ENCODE peak calls at places on chromosomes 2 and 18, in four cellular contexts. One of them, this sample, is unnamed.

GRCh38 chr2:38038682-38039081 is 37.3 kb downstream of the CYP1B1 start:
- DNase-seq in psoas muscle: no peak
- DNase-seq in AG04449: no peak
- DNase-seq in colonic mucosa: no peak
- DNase-seq in this sample: no peak

GRCh38 chr2:39697480-39697879 is 31.8 kb downstream of the TMEM178A start:
- DNase-seq in psoas muscle: no peak
- DNase-seq in colonic mucosa: no peak
- DNase-seq in AG04449: no peak
- DNase-seq in this sample: no peak

GRCh38 chr2:232624554-232624842 is 8.9 kb upstream of the EFHD1 start:
- DNase-seq in psoas muscle: no peak
- DNase-seq in AG04449: no peak
- DNase-seq in colonic mucosa: no peak
- DNase-seq in this sample: no peak

GRCh38 chr2:70735065-70735464 is 32.9 kb downstream of the ADD2 start:
- DNase-seq in AG04449: no peak
- DNase-seq in colonic mucosa: no peak
- DNase-seq in psoas muscle: no peak
- DNase-seq in this sample: no peak

GRCh38 chr2:239532859-239533258 is 132.0 kb upstream of the HDAC4 start:
- DNase-seq in AG04449: no peak
- DNase-seq in colonic mucosa: no peak
- DNase-seq in psoas muscle: no peak
- DNase-seq in this sample: no peak

GRCh38 chr2:9641641-9642040 is 10.8 kb upstream of the YWHAQ start:
- DNase-seq in AG04449: no peak
- DNase-seq in colonic mucosa: no peak
- DNase-seq in psoas muscle: no peak
- DNase-seq in this sample: no peak

GRCh38 chr2:26243643-26244478 is 571 bp downstream of the HADHA start:
- DNase-seq in colonic mucosa: no peak
- DNase-seq in AG04449: no peak
- DNase-seq in psoas muscle: no peak
- DNase-seq in this sample: peak; percentile 5

GRCh38 chr2:191308026-191308425 is 62.8 kb downstream of the MYO1B start:
- DNase-seq in colonic mucosa: no peak
- DNase-seq in AG04449: no peak
- DNase-seq in psoas muscle: no peak
- DNase-seq in this sample: no peak

GRCh38 chr2:218166791-218167190 is at the start of gene CXCR1:
- DNase-seq in AG04449: no peak
- DNase-seq in psoas muscle: no peak
- DNase-seq in colonic mucosa: no peak
- DNase-seq in this sample: no peak

GRCh38 chr2:43315482-43315881 is 89.1 kb upstream of the ZFP36L2 start:
- DNase-seq in psoas muscle: no peak
- DNase-seq in colonic mucosa: no peak
- DNase-seq in AG04449: no peak
- DNase-seq in this sample: no peak

GRCh38 chr2:61371027-61371426 is 99.9 kb downstream of the USP34 start:
- DNase-seq in AG04449: no peak
- DNase-seq in psoas muscle: no peak
- DNase-seq in colonic mucosa: no peak
- DNase-seq in this sample: no peak

GRCh38 chr18:56235061-56235772 is 403.2 kb downstream of the TXNL1 start:
- DNase-seq in colonic mucosa: no peak
- DNase-seq in AG04449: no peak
- DNase-seq in psoas muscle: no peak
- DNase-seq in this sample: no peak

GRCh38 chr2:109162999-109163398 is 34.0 kb downstream of the SH3RF3 start:
- DNase-seq in colonic mucosa: no peak
- DNase-seq in AG04449: no peak
- DNase-seq in psoas muscle: peak; percentile 82
- DNase-seq in this sample: no peak

GRCh38 chr2:35510641-35511040 is 844.9 kb upstream of the CRIM1 start:
- DNase-seq in psoas muscle: no peak
- DNase-seq in AG04449: no peak
- DNase-seq in colonic mucosa: no peak
- DNase-seq in this sample: no peak

GRCh38 chr2:64453710-64454315 is at the start of gene LGALSL:
- DNase-seq in colonic mucosa: peak; percentile 88
- DNase-seq in AG04449: no peak
- DNase-seq in psoas muscle: peak; percentile 81
- DNase-seq in this sample: peak; percentile 89

GRCh38 chr2:177239934-177240600 is 24.5 kb downstream of the NFE2L2 start:
- DNase-seq in AG04449: no peak
- DNase-seq in colonic mucosa: peak; percentile 76
- DNase-seq in psoas muscle: no peak
- DNase-seq in this sample: peak; percentile 53

GRCh38 chr2:36545871-36546416 is 52.0 kb downstream of the FEZ2 start:
- DNase-seq in psoas muscle: no peak
- DNase-seq in AG04449: no peak
- DNase-seq in colonic mucosa: no peak
- DNase-seq in this sample: no peak
- TF ChIP-seq CTCF in psoas muscle: no peak
- TF ChIP-seq CTCF in AG04449: no peak
- TF ChIP-seq CTCF in colonic mucosa: no peak
- TF ChIP-seq CTCF in this sample: no peak

GRCh38 chr2:162007447-162008040 is 66.5 kb downstream of the DPP4 start:
- DNase-seq in psoas muscle: no peak
- DNase-seq in AG04449: no peak
- DNase-seq in colonic mucosa: no peak
- DNase-seq in this sample: no peak
- TF ChIP-seq CTCF in psoas muscle: peak; percentile 77
- TF ChIP-seq CTCF in AG04449: peak; percentile 5
- TF ChIP-seq CTCF in colonic mucosa: peak; percentile 67
- TF ChIP-seq CTCF in this sample: peak; percentile 15

DNA sequence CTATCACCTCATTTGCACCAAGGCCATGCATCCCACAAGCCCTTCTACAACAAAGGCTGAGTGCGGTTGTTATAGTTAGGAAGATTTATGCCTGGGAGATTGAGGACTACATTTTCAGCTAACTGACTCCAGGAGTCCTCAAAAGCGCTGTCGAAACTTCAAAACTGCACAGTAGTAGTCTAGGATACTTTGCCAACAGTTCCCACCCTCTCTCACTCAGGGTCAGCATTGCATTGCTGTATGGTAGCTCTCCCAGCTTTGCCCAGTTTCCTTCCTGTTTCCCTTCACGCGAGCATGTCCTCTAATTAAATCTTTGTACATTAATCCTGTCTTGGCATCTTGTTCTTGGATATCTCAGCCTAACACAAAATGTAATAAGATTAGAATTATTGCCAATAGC is 420.6 kb upstream of the UBE2E3 start:
- DNase-seq in AG04449: no peak
- DNase-seq in psoas muscle: no peak
- DNase-seq in colonic mucosa: no peak
- DNase-seq in this sample: no peak
- TF ChIP-seq CTCF in AG04449: no peak
- TF ChIP-seq CTCF in psoas muscle: no peak
- TF ChIP-seq CTCF in colonic mucosa: no peak
- TF ChIP-seq CTCF in this sample: no peak

GRCh38 chr18:33761363-33761762 is 183.3 kb downstream of the ASXL3 start:
- DNase-seq in psoas muscle: no peak
- DNase-seq in AG04449: no peak
- DNase-seq in colonic mucosa: no peak
- DNase-seq in this sample: peak; percentile 14
- TF ChIP-seq CTCF in psoas muscle: peak; percentile 31
- TF ChIP-seq CTCF in AG04449: no peak
- TF ChIP-seq CTCF in colonic mucosa: no peak
- TF ChIP-seq CTCF in this sample: no peak

GRCh38 chr2:198957183-198957582 is 500.6 kb downstream of the SATB2 start:
- DNase-seq in colonic mucosa: no peak
- DNase-seq in psoas muscle: no peak
- DNase-seq in AG04449: no peak
- DNase-seq in this sample: no peak

GRCh38 chr2:198966269-198966668 is 491.5 kb downstream of the SATB2 start:
- DNase-seq in psoas muscle: no peak
- DNase-seq in AG04449: no peak
- DNase-seq in colonic mucosa: no peak
- DNase-seq in this sample: no peak

GRCh38 chr2:198961555-198961954 is 496.2 kb downstream of the SATB2 start:
- DNase-seq in psoas muscle: no peak
- DNase-seq in colonic mucosa: no peak
- DNase-seq in AG04449: no peak
- DNase-seq in this sample: no peak
- TF ChIP-seq CTCF in psoas muscle: no peak
- TF ChIP-seq CTCF in colonic mucosa: no peak
- TF ChIP-seq CTCF in AG04449: no peak
- TF ChIP-seq CTCF in this sample: no peak

DNA sequence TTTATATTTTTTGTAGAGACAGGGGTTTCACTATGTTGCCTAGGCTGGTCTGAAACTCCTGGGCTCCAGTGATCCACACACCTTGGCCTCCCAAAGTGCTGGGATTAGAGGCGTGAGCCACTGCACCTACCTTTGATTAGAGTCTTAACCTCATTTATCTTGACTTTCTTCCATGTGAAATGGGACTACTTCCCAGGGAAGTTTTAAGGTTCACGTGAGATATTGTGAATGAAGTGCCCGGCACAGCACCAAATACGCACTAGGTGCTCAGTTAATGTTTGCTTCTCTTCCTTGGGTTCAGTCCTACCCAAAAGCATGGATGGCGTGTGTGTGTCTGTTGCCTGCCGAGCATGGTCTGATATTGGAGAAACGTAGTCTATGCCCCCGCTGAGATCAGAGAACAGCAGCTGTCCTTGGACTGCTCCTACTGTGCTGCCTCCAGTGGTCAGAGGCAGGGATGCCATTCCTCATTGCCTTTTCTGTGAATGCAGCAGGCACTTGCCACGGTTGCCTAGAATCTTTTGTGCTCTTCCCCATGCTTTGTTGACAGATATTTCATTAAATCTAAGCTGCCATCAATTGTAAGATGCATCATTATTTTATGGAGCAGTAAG is 12.3 kb upstream of the TFCP2L1 start:
- DNase-seq in psoas muscle: no peak
- DNase-seq in colonic mucosa: peak; percentile 57
- DNase-seq in AG04449: no peak
- DNase-seq in this sample: peak; percentile 62
- TF ChIP-seq CTCF in psoas muscle: peak; percentile 43
- TF ChIP-seq CTCF in colonic mucosa: peak; percentile 58
- TF ChIP-seq CTCF in AG04449: peak; percentile 76
- TF ChIP-seq CTCF in this sample: peak; percentile 53

DNA sequence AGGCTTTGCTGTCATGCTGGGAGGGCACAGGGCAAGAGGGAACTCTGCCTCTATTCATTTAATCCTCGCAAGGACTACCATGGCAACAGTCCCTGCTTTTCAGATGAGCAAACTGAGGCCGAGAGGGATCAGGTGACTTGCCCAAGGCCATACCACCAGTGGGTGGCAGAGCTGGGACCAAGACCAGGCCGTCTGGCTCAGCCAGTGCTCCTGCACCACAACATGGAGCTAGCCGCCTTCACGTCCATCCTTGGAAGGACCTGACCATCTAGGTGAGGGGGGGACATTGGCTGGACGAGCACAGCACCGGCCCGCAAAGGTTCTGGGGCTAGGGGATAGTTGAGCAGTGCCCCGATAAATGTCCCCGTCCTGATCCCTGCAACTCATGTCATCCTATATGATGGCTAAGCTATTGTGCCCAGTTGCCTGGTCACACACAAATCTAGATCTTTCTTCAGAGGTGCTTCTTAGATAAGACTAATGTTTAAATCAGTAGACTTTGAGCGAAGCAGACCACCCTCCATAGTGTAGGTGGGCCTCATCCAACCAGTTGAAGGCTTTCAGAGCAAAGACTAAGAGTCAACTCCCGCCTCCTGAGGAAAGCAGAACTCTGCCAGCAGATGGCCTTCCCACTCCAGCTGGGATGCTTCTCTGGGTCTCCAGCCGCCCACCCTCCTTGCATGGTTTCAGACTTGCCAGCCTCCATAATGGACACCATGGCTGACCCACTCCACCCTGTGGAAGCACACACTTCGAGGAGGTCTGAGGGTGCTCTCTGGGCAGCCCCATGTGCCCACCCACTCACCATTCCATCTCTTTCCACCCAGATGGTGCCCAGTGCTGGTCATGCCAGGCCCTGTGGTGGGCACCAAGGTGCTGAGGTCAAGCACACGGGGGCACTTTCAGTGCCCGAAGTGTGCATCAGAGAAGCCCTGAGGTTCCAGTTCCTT is 214.8 kb upstream of the RAB6C start:
- DNase-seq in colonic mucosa: no peak
- DNase-seq in psoas muscle: no peak
- DNase-seq in AG04449: no peak
- DNase-seq in this sample: no peak
- TF ChIP-seq CTCF in colonic mucosa: no peak
- TF ChIP-seq CTCF in psoas muscle: no peak
- TF ChIP-seq CTCF in AG04449: no peak
- TF ChIP-seq CTCF in this sample: no peak